ENCODE peak calls at places on chromosomes 11 and 22, in ten cellular contexts. V is psoas muscle, H is thoracic aorta, R is cardiac fibroblast, Z is astrocyte of the spinal cord, I is fibroblast of mammary gland, T is RWPE2, U is heart right ventricle, M is right lobe of liver, N is fibroblast of the aortic adventitia. Q is an unnamed sample.

GRCh38 chr11:446886-447285 is 3.2 kb upstream of the PTDSS2 start:
- DNase-seq in T (peak; percentile 72), N (no peak), R (no peak), V (peak; percentile 49), U (no peak), M (no peak), I (no peak), Z (no peak), H (no peak), Q (no peak)

GRCh38 chr22:30566125-30566524 is 8.3 kb downstream of the GAL3ST1 start:
- DNase-seq in T (no peak), R (no peak), H (no peak), M (no peak), U (no peak), V (no peak), Z (no peak), N (no peak), I (no peak), Q (no peak)

GRCh38 chr11:120185678-120186407 is 25.0 kb upstream of the OAF start:
- DNase-seq in U (no peak), M (peak; percentile 27), Z (no peak), H (no peak), R (no peak), N (no peak), I (no peak), T (no peak), V (peak; percentile 53), Q (no peak)

GRCh38 chr11:63783925-63784592 is 15.5 kb upstream of the ZFTA start:
- DNase-seq in V (no peak), T (no peak), U (no peak), R (no peak), I (no peak), M (no peak), H (no peak), Z (no peak), N (no peak), Q (no peak)

GRCh38 chr22:38051900-38052862 is 5.0 kb upstream of the PICK1 start:
- DNase-seq in R (peak; percentile 76), Z (peak; percentile 61), N (peak; percentile 72), V (peak; percentile 90), M (peak; percentile 79), I (peak; percentile 63), H (no peak), U (peak; percentile 78), T (no peak), Q (peak; percentile 68)

GRCh38 chr11:62726156-62727006 is 876 bp downstream of the HNRNPUL2 start:
- DNase-seq in U (no peak), M (peak; percentile 56), V (no peak), Z (no peak), R (no peak), I (no peak), N (no peak), H (no peak), T (no peak), Q (no peak)

GRCh38 chr22:40509401-40510134 is 127.0 kb downstream of the MRTFA start:
- DNase-seq in N (peak; percentile 99), T (no peak), M (peak; percentile 52), U (no peak), I (peak; percentile 98), V (peak; percentile 67), R (peak; percentile 92), Z (peak; percentile 92), H (no peak), Q (peak; percentile 99)

GRCh38 chr11:69587454-69588081 is 53.4 kb upstream of the CCND1 start:
- DNase-seq in M (peak; percentile 9), U (no peak), H (no peak), I (peak; percentile 88), Z (peak; percentile 36), T (no peak), R (peak; percentile 89), V (no peak), N (peak; percentile 30), Q (peak; percentile 29)

GRCh38 chr11:17873571-17873970 is 139.0 kb downstream of the KCNC1 start:
- DNase-seq in R (no peak), T (no peak), I (no peak), V (no peak), H (no peak), M (no peak), Z (no peak), U (no peak), N (no peak), Q (no peak)

GRCh38 chr11:19648321-19648720 is 64.3 kb upstream of the NAV2 start:
- DNase-seq in M (no peak), I (no peak), T (no peak), U (no peak), R (no peak), H (no peak), Z (no peak), N (no peak), V (no peak), Q (peak; percentile 16)

GRCh38 chr11:78740175-78741161 is 165.8 kb upstream of the NARS2 start:
- DNase-seq in U (peak; percentile 33), Z (no peak), I (no peak), N (peak; percentile 52), H (no peak), T (no peak), M (no peak), R (no peak), V (no peak), Q (no peak)

GRCh38 chr11:69791266-69791665 is 16.1 kb upstream of the FGF4 start:
- DNase-seq in R (peak; percentile 48), H (no peak), Z (peak; percentile 46), I (peak; percentile 26), M (no peak), V (peak; percentile 60), T (peak; percentile 27), U (no peak), N (peak; percentile 70), Q (peak; percentile 8)

GRCh38 chr11:92070026-92070889 is 154.4 kb upstream of the FAT3 start:
- DNase-seq in R (peak; percentile 7), H (no peak), T (no peak), M (no peak), N (no peak), I (no peak), U (no peak), Z (no peak), V (no peak), Q (peak; percentile 6)

GRCh38 chr11:85823816-85824215 is 12.9 kb upstream of the SYTL2 start:
- DNase-seq in N (no peak), R (no peak), Z (no peak), V (no peak), U (no peak), T (no peak), M (no peak), I (no peak), H (no peak), Q (no peak)

GRCh38 chr11:122895591-122895990 is 13.0 kb downstream of the JHY start:
- DNase-seq in M (no peak), Z (no peak), H (no peak), R (peak; percentile 21), U (no peak), V (no peak), N (no peak), T (no peak), I (no peak), Q (no peak)

GRCh38 chr11:128837627-128838026 is 29.5 kb downstream of the KCNJ1 start:
- DNase-seq in N (no peak), U (no peak), T (no peak), R (peak; percentile 7), M (no peak), V (no peak), Z (no peak), H (no peak), I (no peak), Q (no peak)

GRCh38 chr11:10623797-10624761 is 55.6 kb upstream of the LYVE1 start:
- DNase-seq in H (no peak), T (no peak), N (peak; percentile 16), I (peak; percentile 37), R (peak; percentile 25), V (no peak), Z (peak; percentile 14), M (no peak), U (no peak), Q (peak; percentile 56)

GRCh38 chr22:19785461-19786263 is 25.1 kb downstream of the TBX1 start:
- DNase-seq in H (no peak), V (peak; percentile 19), Z (no peak), U (no peak), I (no peak), T (peak; percentile 62), N (no peak), R (no peak), M (no peak), Q (no peak)
- H3K4me3 ChIP-seq in H (no peak overlapping the region), V (no peak overlapping the region), Z (no peak overlapping the region), U (no peak overlapping the region), I (no peak overlapping the region), T (no peak overlapping the region), N (no peak overlapping the region), R (no peak overlapping the region), M (no peak overlapping the region), Q (no peak overlapping the region)

GRCh38 chr11:119154178-119154577 is 5.3 kb downstream of the ABCG4 start:
- DNase-seq in T (no peak), M (no peak), H (no peak), R (no peak), N (no peak), V (no peak), Z (no peak), I (no peak), U (no peak), Q (no peak)

GRCh38 chr11:119149371-119150275 is 771 bp downstream of the ABCG4 start:
- DNase-seq in I (no peak), R (no peak), T (no peak), U (peak; percentile 15), M (no peak), V (no peak), N (no peak), Z (no peak), H (no peak), Q (no peak)

GRCh38 chr11:119152604-119153003 is 3.8 kb downstream of the ABCG4 start:
- DNase-seq in H (no peak), R (no peak), N (no peak), Z (no peak), U (no peak), I (no peak), V (no peak), T (no peak), M (no peak), Q (no peak)

GRCh38 chr11:119153049-119153818 is 4.4 kb downstream of the ABCG4 start:
- DNase-seq in H (no peak), T (no peak), U (no peak), I (no peak), N (no peak), M (no peak), R (no peak), V (no peak), Z (no peak), Q (no peak)

GRCh38 chr11:119152043-119152442 is 3.2 kb downstream of the ABCG4 start:
- DNase-seq in T (no peak), N (no peak), R (no peak), H (no peak), U (no peak), Z (no peak), M (no peak), V (no peak), I (no peak), Q (no peak)
- TF ChIP-seq CTCF in T (no peak), N (no peak), R (no peak), H (no peak), U (no peak), Z (no peak), M (no peak), V (no peak), I (no peak), Q (no peak)

GRCh38 chr11:61679893-61680621 is at the start of gene DAGLA:
- DNase-seq in T (no peak), H (no peak), V (peak; percentile 82), R (peak; percentile 57), Z (peak; percentile 44), I (peak; percentile 44), U (peak; percentile 82), N (peak; percentile 46), M (peak; percentile 67), Q (peak; percentile 51)
- H3K4me3 ChIP-seq in T (peak within 1 kb of the TSS; percentile 37), H (peak within 1 kb of the TSS; percentile 67), V (peak within 1 kb of the TSS; percentile 70), R (peak within 1 kb of the TSS; percentile 51), Z (peak within 1 kb of the TSS; percentile 31), I (peak within 1 kb of the TSS; percentile 53), U (peak within 1 kb of the TSS; percentile 53), N (peak within 1 kb of the TSS; percentile 80), M (peak within 1 kb of the TSS; percentile 51), Q (peak within 1 kb of the TSS; percentile 54)

GRCh38 chr22:45192701-45193187 is 29.0 kb downstream of the NUP50 start:
- DNase-seq in T (no peak), R (no peak), U (no peak), N (no peak), I (no peak), M (no peak), V (peak; percentile 23), H (no peak), Z (no peak), Q (peak; percentile 67)
- TF ChIP-seq CTCF in T (peak; percentile 11), R (peak; percentile 11), U (no peak), N (no peak), I (peak; percentile 6), M (no peak), V (no peak), H (no peak), Z (no peak), Q (peak; percentile 51)